ENCODE peak calls at places on chromosomes 1 and 21, in nine cellular contexts. S, E, C, D, N, U, H, Y and B are unnamed samples.

GRCh38 chr1:59949648-59950047 is 23.1 kb upstream of the CYP2J2 start:
- DNase-seq in S (no peak), E (no peak), C (no peak), D (no peak), N (no peak), U (no peak), H (no peak), Y (no peak), B (no peak)

GRCh38 chr1:41681331-41682136 is 197.1 kb upstream of the EDN2 start:
- DNase-seq in S (no peak), E (no peak), C (no peak), D (peak), N (peak), U (no peak), H (no peak), Y (no peak), B (no peak)

GRCh38 chr1:230863449-230863848 is 4.9 kb downstream of the C1orf198 start:
- DNase-seq in S (no peak), E (no peak), C (peak), D (no peak), N (no peak), U (no peak), H (no peak), Y (peak), B (no peak)

GRCh38 chr1:39671433-39671792 is 494 bp downstream of the NT5C1A start:
- DNase-seq in S (peak), E (peak), C (no peak), D (no peak), N (no peak), U (no peak), H (no peak), Y (no peak), B (peak)

GRCh38 chr1:165871311-165872067 is 44.1 kb downstream of the UCK2 start:
- DNase-seq in S (no peak), E (no peak), C (no peak), D (peak), N (peak), U (no peak), H (no peak), Y (peak), B (peak)

GRCh38 chr1:234670936-234671628 is 61.1 kb upstream of the IRF2BP2 start:
- DNase-seq in S (no peak), E (no peak), C (no peak), D (no peak), N (no peak), U (no peak), H (no peak), Y (no peak), B (no peak)

GRCh38 chr1:42321731-42322130 is 13.3 kb downstream of the FOXJ3 start:
- DNase-seq in S (no peak), E (no peak), C (no peak), D (no peak), N (no peak), U (no peak), H (no peak), Y (no peak), B (no peak)

GRCh38 chr1:204384636-204385354 is 25.1 kb upstream of the PLEKHA6 start:
- DNase-seq in S (no peak), E (peak), C (peak), D (peak), N (no peak), U (no peak), H (no peak), Y (no peak), B (no peak)

GRCh38 chr1:1014896-1015681 is 1.8 kb downstream of the ISG15 start:
- DNase-seq in S (no peak), E (peak), C (no peak), D (no peak), N (no peak), U (no peak), H (no peak), Y (no peak), B (peak)

GRCh38 chr1:35369922-35370671 is 101.6 kb downstream of the ZMYM4 start:
- DNase-seq in S (no peak), E (peak), C (no peak), D (peak), N (peak), U (no peak), H (no peak), Y (peak), B (no peak)

GRCh38 chr1:243903023-243903422 is 53.0 kb upstream of the AKT3 start:
- DNase-seq in S (no peak), E (no peak), C (no peak), D (no peak), N (no peak), U (no peak), H (no peak), Y (no peak), B (no peak)

GRCh38 chr1:178371236-178371635 is 125.5 kb downstream of the CLEC20A start:
- DNase-seq in S (no peak), E (no peak), C (no peak), D (peak), N (peak), U (no peak), H (no peak), Y (no peak), B (no peak)

GRCh38 chr1:32500387-32501209 is 35.7 kb downstream of the ZBTB8B start:
- DNase-seq in S (peak), E (peak), C (peak), D (peak), N (no peak), U (peak), H (no peak), Y (peak), B (peak)

GRCh38 chr1:230233786-230234185 is 166.7 kb downstream of the GALNT2 start:
- DNase-seq in S (no peak), E (no peak), C (no peak), D (no peak), N (no peak), U (no peak), H (no peak), Y (no peak), B (no peak)

GRCh38 chr1:201310986-201311355 is 27.7 kb downstream of the PKP1 start:
- DNase-seq in S (no peak), E (no peak), C (peak), D (peak), N (no peak), U (no peak), H (no peak), Y (peak), B (no peak)

GRCh38 chr21:42569732-42570301 is 56.2 kb downstream of the SLC37A1 start:
- DNase-seq in S (no peak), E (no peak), C (no peak), D (no peak), N (no peak), U (no peak), H (no peak), Y (no peak), B (peak)

GRCh38 chr1:175402336-175402735 is 209.8 kb upstream of the KIAA0040 start:
- DNase-seq in S (no peak), E (no peak), C (no peak), D (no peak), N (no peak), U (no peak), H (no peak), Y (no peak), B (no peak)

GRCh38 chr1:155051777-155052398 is 772 bp downstream of the ADAM15 start:
- DNase-seq in S (no peak), E (peak), C (peak), D (peak), N (no peak), U (no peak), H (no peak), Y (peak), B (peak)

GRCh38 chr1:9892563-9893528 is 17.2 kb downstream of the CTNNBIP1 start:
- DNase-seq in S (no peak), E (no peak), C (peak), D (peak), N (peak), U (no peak), H (no peak), Y (peak), B (no peak)

GRCh38 chr1:50604580-50604979 is 181.3 kb upstream of the DMRTA2 start:
- DNase-seq in S (no peak), E (no peak), C (no peak), D (no peak), N (no peak), U (no peak), H (no peak), Y (no peak), B (no peak)

GRCh38 chr1:216119600-216119999 is 303.6 kb downstream of the USH2A start:
- DNase-seq in S (no peak), E (peak), C (no peak), D (peak), N (peak), U (no peak), H (no peak), Y (no peak), B (peak)

GRCh38 chr1:245583575-245584330 is 429.0 kb downstream of the KIF26B start:
- DNase-seq in S (no peak), E (peak), C (no peak), D (peak), N (no peak), U (no peak), H (no peak), Y (no peak), B (no peak)

GRCh38 chr1:156920233-156921052 is at the start of gene LRRC71:
- DNase-seq in S (peak), E (peak), C (peak), D (peak), N (peak), U (peak), H (no peak), Y (peak), B (no peak)

GRCh38 chr1:70672333-70672935 is 261.4 kb downstream of the CTH start:
- DNase-seq in S (no peak), E (no peak), C (no peak), D (no peak), N (no peak), U (no peak), H (no peak), Y (no peak), B (no peak)

GRCh38 chr21:41808094-41808493 is 41.2 kb upstream of the RIPK4 start:
- DNase-seq in S (no peak), E (no peak), C (no peak), D (no peak), N (no peak), U (no peak), H (no peak), Y (no peak), B (no peak)

GRCh38 chr1:69858534-69858933 is 290.8 kb downstream of the LRRC7 start:
- DNase-seq in S (no peak), E (no peak), C (no peak), D (no peak), N (peak), U (no peak), H (no peak), Y (no peak), B (no peak)

GRCh38 chr1:26281091-26281958 is 1.4 kb downstream of the SH3BGRL3 start:
- DNase-seq in S (no peak), E (no peak), C (no peak), D (no peak), N (no peak), U (no peak), H (no peak), Y (no peak), B (no peak)

GRCh38 chr1:2528016-2528415 is 1.6 kb upstream of the PANK4 start:
- DNase-seq in S (no peak), E (no peak), C (peak), D (no peak), N (no peak), U (peak), H (no peak), Y (no peak), B (no peak)

GRCh38 chr1:61612600-61612999 is 112.3 kb downstream of the TM2D1 start:
- DNase-seq in S (no peak), E (no peak), C (no peak), D (no peak), N (no peak), U (no peak), H (no peak), Y (no peak), B (no peak)

GRCh38 chr1:110671323-110671722 is 3.4 kb downstream of the KCNA3 start:
- DNase-seq in S (no peak), E (no peak), C (no peak), D (no peak), N (no peak), U (no peak), H (no peak), Y (no peak), B (no peak)

GRCh38 chr1:214316597-214316996 is 35.6 kb downstream of the SMYD2 start:
- DNase-seq in S (no peak), E (no peak), C (no peak), D (no peak), N (peak), U (no peak), H (no peak), Y (no peak), B (no peak)

GRCh38 chr1:189764391-189765320 is 713.0 kb downstream of the BRINP3 start:
- DNase-seq in S (no peak), E (no peak), C (no peak), D (no peak), N (no peak), U (no peak), H (no peak), Y (no peak), B (no peak)

GRCh38 chr1:43614211-43614610 is 35.7 kb upstream of the KDM4A start:
- DNase-seq in S (no peak), E (no peak), C (no peak), D (no peak), N (no peak), U (no peak), H (no peak), Y (no peak), B (no peak)

GRCh38 chr1:43613075-43613942 is 36.6 kb upstream of the KDM4A start:
- DNase-seq in S (no peak), E (no peak), C (no peak), D (no peak), N (no peak), U (no peak), H (no peak), Y (no peak), B (no peak)

GRCh38 chr1:43614891-43615290 is 35.1 kb upstream of the KDM4A start:
- DNase-seq in S (no peak), E (no peak), C (no peak), D (no peak), N (no peak), U (no peak), H (no peak), Y (no peak), B (no peak)

GRCh38 chr1:43612406-43612805 is 37.5 kb upstream of the KDM4A start:
- DNase-seq in S (no peak), E (no peak), C (no peak), D (no peak), N (no peak), U (no peak), H (no peak), Y (no peak), B (no peak)

GRCh38 chr1:43611950-43612349 is 38.0 kb upstream of the KDM4A start:
- DNase-seq in S (no peak), E (no peak), C (no peak), D (peak), N (no peak), U (no peak), H (no peak), Y (no peak), B (no peak)
- H3K27ac ChIP-seq in S (no peak), E (no peak), C (no peak), D (no peak), N (no peak), U (no peak), H (no peak), Y (no peak), B (no peak)

GRCh38 chr1:8425781-8426161 is 107.9 kb downstream of the SLC45A1 start:
- DNase-seq in S (no peak), E (no peak), C (no peak), D (no peak), N (no peak), U (no peak), H (no peak), Y (no peak), B (no peak)
- H3K4me3 ChIP-seq in S (no peak), E (no peak), C (no peak), D (no peak), N (no peak), U (no peak), H (no peak), Y (no peak), B (no peak)

DNA sequence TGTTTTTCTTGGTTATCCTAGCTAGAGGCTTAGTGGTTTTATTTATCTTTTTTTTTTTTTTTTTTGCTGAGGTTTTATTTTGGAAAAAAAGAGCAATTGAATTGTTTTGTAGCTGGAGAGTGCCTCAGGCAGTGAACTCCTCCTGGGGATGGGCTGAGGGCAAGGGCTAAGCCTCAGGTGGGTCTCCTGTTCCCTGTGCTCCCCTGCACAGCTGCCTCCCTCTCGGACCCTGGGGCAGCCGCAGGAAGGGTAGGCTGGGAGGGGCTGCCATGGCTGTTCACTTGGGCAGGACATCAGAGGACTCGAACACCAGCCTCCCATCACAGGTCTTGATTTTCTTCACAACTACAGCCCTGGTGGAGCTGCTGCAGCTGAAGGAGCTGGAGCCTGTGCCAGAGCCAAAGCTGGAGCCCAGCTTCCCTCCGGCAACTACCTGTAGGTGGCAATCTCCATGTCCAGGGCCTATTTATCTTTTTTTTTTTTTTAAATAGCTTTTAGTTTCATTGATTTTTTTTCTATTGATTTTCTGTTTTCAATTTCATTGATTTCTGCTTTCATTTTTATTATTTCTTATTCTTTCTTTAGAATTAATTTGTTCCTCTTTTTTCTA is 28.9 kb downstream of the LEPR start:
- DNase-seq in S (no peak), E (no peak), C (no peak), D (no peak), N (no peak), U (no peak), H (no peak), Y (no peak), B (no peak)
- TF ChIP-seq CTCF in S (no peak), E (no peak), C (no peak), D (no peak), N (peak), U (no peak), H (no peak), Y (no peak), B (no peak)

DNA sequence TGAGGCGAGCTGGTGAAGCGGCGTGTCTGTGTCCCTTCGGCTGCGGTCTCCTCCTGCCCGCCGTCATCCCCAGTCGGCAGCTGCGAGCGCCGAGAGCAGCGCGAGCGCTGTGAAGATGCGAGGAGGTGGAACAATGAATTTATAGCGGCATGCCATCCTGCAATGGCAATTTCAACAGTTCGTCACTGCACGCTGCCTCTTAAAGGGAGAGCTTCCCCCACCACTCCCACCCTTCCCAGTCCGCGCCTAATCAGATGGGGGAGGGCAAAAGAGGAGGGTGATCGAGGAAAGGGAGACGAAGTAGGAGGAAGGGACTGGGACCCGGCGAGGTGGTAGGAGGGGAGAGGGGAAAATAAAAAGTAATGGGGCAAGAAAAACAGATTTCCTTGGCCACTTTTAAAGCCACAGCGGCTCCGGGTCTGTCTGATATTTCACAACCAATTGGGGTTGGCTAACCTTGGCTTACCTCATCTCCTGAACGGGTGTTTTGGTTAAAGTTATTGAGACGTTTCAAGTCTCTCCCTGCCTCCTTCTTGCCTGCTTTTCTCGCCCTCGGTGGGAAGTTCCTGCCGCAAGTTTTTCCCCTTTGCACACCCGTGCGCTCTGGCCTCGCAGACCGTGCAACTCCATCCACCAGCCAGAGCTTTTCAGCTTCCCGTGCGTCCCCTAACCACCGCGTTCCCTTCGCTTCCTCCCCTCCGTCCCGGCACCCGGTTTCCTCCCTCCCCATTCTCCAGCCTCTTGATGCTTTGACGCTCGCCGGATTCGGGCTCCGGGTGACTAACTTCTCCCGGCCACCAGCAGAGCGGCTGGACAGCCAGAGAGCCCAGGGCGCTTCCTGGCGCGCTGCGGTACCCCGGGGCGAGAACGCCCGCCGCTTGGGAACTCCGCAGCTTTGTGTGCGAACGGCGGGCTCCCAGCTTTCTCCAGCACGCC is at the start of gene ADAMTS5:
- DNase-seq in S (no peak), E (peak), C (peak), D (peak), N (peak), U (peak), H (no peak), Y (no peak), B (no peak)
- H3K27ac ChIP-seq in S (no peak), E (peak), C (peak), D (peak), N (peak), U (no peak), H (peak), Y (peak), B (no peak)

GRCh38 chr1:18501833-18502232 is 21.1 kb downstream of the KLHDC7A start:
- DNase-seq in S (no peak), E (no peak), C (no peak), D (no peak), N (no peak), U (no peak), H (no peak), Y (no peak), B (no peak)
- H3K4me3 ChIP-seq in S (no peak), E (no peak), C (no peak), D (no peak), N (no peak), U (no peak), H (no peak), Y (no peak), B (no peak)

DNA sequence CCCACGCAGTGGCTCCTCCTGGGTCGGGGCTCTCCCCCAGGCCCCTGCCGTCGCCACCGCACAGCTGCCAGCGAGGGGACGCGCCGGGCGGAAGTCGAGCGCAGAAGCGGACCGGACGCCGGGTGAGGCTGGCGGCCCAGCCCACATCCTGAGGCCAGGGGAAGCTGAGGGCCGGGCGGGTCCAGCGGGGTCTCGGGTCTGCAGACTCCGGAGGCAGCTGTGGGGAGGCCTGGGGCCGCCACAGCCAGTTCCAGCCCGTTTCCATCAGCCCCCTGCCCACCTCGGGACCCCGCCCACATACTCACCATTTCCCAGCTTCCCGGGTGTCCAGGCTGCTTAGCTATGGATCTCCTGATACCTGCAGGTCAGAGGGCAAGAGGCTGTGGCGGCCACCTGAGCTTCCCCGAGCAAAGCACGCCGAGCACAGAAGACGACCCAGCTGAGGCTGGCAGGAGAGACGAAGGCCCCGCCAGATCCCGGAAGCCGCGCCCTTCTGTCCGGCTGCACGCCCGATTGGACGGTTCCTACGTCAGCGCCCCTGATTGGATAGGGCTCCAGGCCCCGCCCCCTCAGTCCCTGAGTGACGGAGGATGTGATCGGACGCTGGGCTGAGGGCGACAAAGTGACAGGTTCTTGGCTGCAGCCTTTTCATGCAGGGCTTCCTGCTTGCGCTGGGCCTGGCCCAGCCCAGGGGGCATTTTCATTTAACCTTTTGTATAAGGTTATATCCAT is 38.7 kb upstream of the ZNF124 start:
- DNase-seq in S (peak), E (peak), C (peak), D (peak), N (peak), U (peak), H (peak), Y (peak), B (peak)
- TF ChIP-seq CTCF in S (no peak), E (no peak), C (no peak), D (no peak), N (no peak), U (no peak), H (no peak), Y (no peak), B (peak)

DNA sequence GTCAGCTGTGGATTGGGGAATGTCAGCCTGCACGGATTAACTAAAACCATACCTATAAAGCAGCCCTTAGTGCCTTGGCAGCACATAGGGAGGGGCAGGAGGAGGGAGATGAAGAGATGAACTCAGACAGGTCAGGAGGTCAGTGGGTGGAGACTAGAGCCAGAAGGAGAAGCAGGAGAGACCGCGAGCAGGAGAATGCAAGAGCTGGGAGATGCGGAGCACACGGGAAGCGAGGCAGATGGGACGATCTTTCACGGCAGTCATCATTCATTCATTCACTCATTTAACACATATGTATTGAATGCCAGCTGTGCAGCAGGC is 41.9 kb downstream of the NEK2 start:
- DNase-seq in S (no peak), E (no peak), C (no peak), D (peak), N (no peak), U (no peak), H (no peak), Y (no peak), B (no peak)
- H3K27ac ChIP-seq in S (no peak), E (no peak), C (no peak), D (peak), N (peak), U (peak), H (peak), Y (no peak), B (no peak)